ENCODE peak calls at places on chromosomes 4 and X, in ten cellular contexts. S, Q, T, G, C, A, I, X, W and Z are unnamed samples.

GRCh38 chr4:156594619-156595018 is 377.0 kb downstream of the PDGFC start:
- DNase-seq in S (peak), Q (no peak), T (peak), G (no peak), C (no peak), A (no peak), I (no peak), X (peak), W (no peak), Z (no peak)

GRCh38 chr4:139609647-139610046 is 53.6 kb upstream of the SETD7 start:
- DNase-seq in S (no peak), Q (no peak), T (peak), G (no peak), C (peak), A (no peak), I (no peak), X (no peak), W (no peak), Z (no peak)

GRCh38 chr4:54545663-54546424 is 111.9 kb upstream of the KIT start:
- DNase-seq in S (no peak), Q (no peak), T (no peak), G (no peak), C (no peak), A (no peak), I (no peak), X (no peak), W (no peak), Z (no peak)

GRCh38 chrX:37504991-37505390 is 66.5 kb upstream of the LANCL3 start:
- DNase-seq in S (no peak), Q (no peak), T (no peak), G (no peak), C (no peak), A (no peak), I (no peak), X (no peak), W (no peak), Z (no peak)

GRCh38 chr4:8261851-8262535 is 7.6 kb upstream of the HTRA3 start:
- DNase-seq in S (no peak), Q (no peak), T (peak), G (no peak), C (peak), A (no peak), I (no peak), X (no peak), W (no peak), Z (no peak)

GRCh38 chr4:184814686-184815045 is 11.1 kb downstream of the ACSL1 start:
- DNase-seq in S (no peak), Q (peak), T (no peak), G (no peak), C (no peak), A (no peak), I (no peak), X (no peak), W (no peak), Z (no peak)

GRCh38 chrX:119186763-119187162 is 49.3 kb upstream of the PGRMC1 start:
- DNase-seq in S (no peak), Q (no peak), T (no peak), G (no peak), C (no peak), A (no peak), I (no peak), X (no peak), W (peak), Z (no peak)

GRCh38 chr4:63563288-63564014 is 845.8 kb downstream of the TECRL start:
- DNase-seq in S (no peak), Q (no peak), T (no peak), G (no peak), C (no peak), A (no peak), I (no peak), X (no peak), W (no peak), Z (no peak)